ENCODE peak calls at places on chromosome 18, in eight cellular contexts. D is heart right ventricle, L is PC-3, Z is mucosa of descending colon, K is HCT116, N is A549, E is stomach, I is K562. W is an unnamed sample.

GRCh38 chr18:36711813-36712444 is 116.9 kb downstream of the TPGS2 start:
- DNase-seq in D (peak; percentile 64), E (no peak), Z (no peak), K (peak; percentile 35), L (peak; percentile 76), I (no peak), N (peak; percentile 1), W (peak; percentile 76)

GRCh38 chr18:68467966-68468365 is 246.9 kb downstream of the TMX3 start:
- DNase-seq in K (no peak), D (no peak), I (no peak), N (no peak), Z (no peak), E (no peak), L (no peak), W (no peak)

GRCh38 chr18:35038881-35039491 is 2.2 kb upstream of the MAPRE2 start:
- DNase-seq in K (no peak), L (no peak), D (no peak), Z (no peak), E (no peak), N (no peak), I (no peak), W (no peak)

GRCh38 chr18:67094123-67094522 is 422.4 kb downstream of the DSEL start:
- DNase-seq in E (no peak), I (no peak), Z (no peak), K (no peak), N (no peak), D (no peak), L (peak; percentile 70), W (no peak)

GRCh38 chr18:23330423-23330822 is 122.7 kb upstream of the RIOK3 start:
- DNase-seq in D (no peak), Z (no peak), E (no peak), K (no peak), L (no peak), I (no peak), N (no peak), W (no peak)

GRCh38 chr18:27869735-27870134 is 307.2 kb downstream of the CDH2 start:
- DNase-seq in I (no peak), L (no peak), E (no peak), K (no peak), D (no peak), Z (no peak), N (no peak), W (no peak)

GRCh38 chr18:6405237-6406074 is 9.3 kb downstream of the L3MBTL4 start:
- DNase-seq in L (no peak), D (no peak), E (no peak), N (no peak), K (no peak), I (no peak), Z (no peak), W (no peak)

GRCh38 chr18:43396266-43396665 is 119.0 kb upstream of the SYT4 start:
- DNase-seq in N (no peak), Z (no peak), K (no peak), D (no peak), E (no peak), L (peak; percentile 1), I (no peak), W (no peak)

GRCh38 chr18:79902640-79903039 is 48.8 kb downstream of the SLC66A2 start:
- DNase-seq in D (no peak), L (no peak), K (no peak), I (no peak), Z (no peak), N (no peak), E (no peak), W (peak; percentile 46)

GRCh38 chr18:67199993-67200617 is 316.4 kb downstream of the DSEL start:
- DNase-seq in E (no peak), K (peak; percentile 8), D (no peak), N (peak; percentile 1), L (peak; percentile 80), Z (peak; percentile 9), I (peak; percentile 24), W (no peak)

GRCh38 chr18:35582899-35583558 is 1.5 kb downstream of the GALNT1 start:
- DNase-seq in E (no peak), K (no peak), D (no peak), N (no peak), L (peak; percentile 49), I (peak; percentile 58), Z (no peak), W (no peak)

GRCh38 chr18:12318334-12318697 is 10.3 kb downstream of the TUBB6 start:
- DNase-seq in D (no peak), K (no peak), I (no peak), L (no peak), Z (no peak), N (no peak), E (no peak), W (no peak)

GRCh38 chr18:79199691-79200374 is 130.6 kb downstream of the ATP9B start:
- DNase-seq in N (no peak), E (no peak), Z (no peak), I (no peak), L (no peak), D (no peak), K (no peak), W (no peak)

GRCh38 chr18:54608008-54608642 is 17.1 kb downstream of the DYNAP start:
- DNase-seq in Z (no peak), N (no peak), D (no peak), L (peak; percentile 96), I (no peak), K (no peak), E (no peak), W (no peak)

GRCh38 chr18:65257157-65257556 is 493.7 kb upstream of the CDH7 start:
- DNase-seq in N (no peak), Z (no peak), E (no peak), L (no peak), D (no peak), K (no peak), I (no peak), W (no peak)

GRCh38 chr18:62437520-62438329 is 85.1 kb upstream of the ZCCHC2 start:
- DNase-seq in D (no peak), N (no peak), L (no peak), E (no peak), I (peak; percentile 34), Z (no peak), K (no peak), W (no peak)

GRCh38 chr18:21315741-21316187 is 73.7 kb downstream of the GREB1L start:
- DNase-seq in D (no peak), E (no peak), Z (no peak), N (no peak), I (no peak), L (no peak), K (peak; percentile 28), W (no peak)

GRCh38 chr18:10006261-10006903 is 92.6 kb downstream of the VAPA start:
- DNase-seq in D (no peak), Z (no peak), I (no peak), K (no peak), L (peak; percentile 27), E (no peak), N (no peak), W (no peak)

GRCh38 chr18:51098082-51098481 is 68.1 kb downstream of the SMAD4 start:
- DNase-seq in L (no peak), Z (no peak), D (no peak), N (no peak), E (no peak), I (no peak), K (no peak), W (no peak)

GRCh38 chr18:78908462-78908861 is 71.2 kb upstream of the SALL3 start:
- DNase-seq in D (no peak), N (no peak), E (no peak), I (no peak), Z (no peak), L (no peak), K (no peak), W (no peak)

GRCh38 chr18:5268874-5269273 is 26.7 kb downstream of the ZBTB14 start:
- DNase-seq in L (no peak), I (no peak), K (no peak), E (no peak), Z (no peak), D (no peak), N (no peak), W (no peak)

GRCh38 chr18:33114749-33115148 is 325.8 kb downstream of the CCDC178 start:
- DNase-seq in Z (no peak), D (no peak), L (no peak), K (no peak), E (no peak), I (no peak), N (no peak), W (no peak)

GRCh38 chr18:46161721-46162421 is 57.7 kb downstream of the HAUS1 start:
- DNase-seq in Z (no peak), L (no peak), I (no peak), D (no peak), E (no peak), N (no peak), K (no peak), W (no peak)

GRCh38 chr18:43486462-43486861 is 209.2 kb upstream of the SYT4 start:
- DNase-seq in K (peak; percentile 1), N (no peak), L (no peak), I (no peak), E (peak; percentile 37), Z (no peak), D (no peak), W (no peak)

GRCh38 chr18:49561127-49561376 is 805 bp upstream of the LIPG start:
- DNase-seq in D (no peak), K (no peak), L (no peak), Z (no peak), I (no peak), E (no peak), N (no peak), W (no peak)
- H3K4me3 ChIP-seq in D (peak overlapping the region; percentile 34), K (peak overlapping the region; percentile 50), L (peak overlapping the region; percentile 71), Z (peak overlapping the region; percentile 14), I (no peak overlapping the region), E (peak overlapping the region; percentile 52), N (peak overlapping the region; percentile 45), W (no peak overlapping the region)

DNA sequence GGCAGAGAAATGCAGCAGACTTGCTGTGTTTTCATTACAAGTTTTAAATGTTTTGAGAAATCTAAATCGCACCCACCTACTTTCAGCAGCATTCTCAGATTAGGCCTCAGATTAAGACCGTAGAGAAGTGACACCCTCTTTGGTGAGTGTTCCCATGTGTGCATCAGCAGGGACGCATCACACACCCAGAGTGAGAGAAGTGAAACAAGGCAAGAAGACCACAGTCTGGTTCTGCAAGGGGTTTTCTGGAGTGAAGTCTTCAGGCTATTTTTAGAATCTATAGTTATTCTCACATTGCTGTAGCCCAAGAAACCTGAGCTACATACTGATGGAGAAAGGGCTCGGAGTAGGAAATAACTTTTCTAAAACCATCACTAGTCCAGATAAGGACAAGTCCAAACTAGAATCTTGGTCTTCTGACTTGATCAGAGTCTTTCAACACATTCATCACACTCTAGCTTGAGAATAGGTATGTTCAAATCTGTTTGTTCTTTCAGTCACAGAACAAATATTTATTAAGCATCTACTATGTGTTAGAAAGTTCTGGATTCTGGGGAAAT is 1216.6 kb upstream of the PIK3C3 start:
- DNase-seq in D (no peak), Z (no peak), L (no peak), I (no peak), E (no peak), N (no peak), K (no peak), W (no peak)
- TF ChIP-seq CTCF in D (no peak), Z (no peak), L (no peak), I (no peak), E (no peak), N (no peak), K (no peak), W (no peak)

GRCh38 chr18:2978626-2979025 is 34.3 kb downstream of the LPIN2 start:
- DNase-seq in N (peak; percentile 21), K (no peak), E (no peak), I (no peak), Z (no peak), L (peak; percentile 34), D (no peak), W (no peak)
- H3K4me1 ChIP-seq in N (peaks cover 82% of the 10 kb centered on the region), K (peaks cover 29% of the 10 kb centered on the region), E (peaks cover 57% of the 10 kb centered on the region), I (peaks cover 54% of the 10 kb centered on the region), Z (peaks cover 31% of the 10 kb centered on the region), L (peaks cover 42% of the 10 kb centered on the region), D (peaks cover 45% of the 10 kb centered on the region), W (peaks cover 81% of the 10 kb centered on the region)

GRCh38 chr18:58860747-58861224 is 3.9 kb upstream of the ZNF532 start:
- DNase-seq in E (no peak), D (no peak), K (no peak), N (no peak), I (no peak), L (no peak), Z (no peak), W (no peak)
- H3K4me3 ChIP-seq in E (no peak overlapping the region), D (no peak overlapping the region), K (no peak overlapping the region), N (no peak overlapping the region), I (no peak overlapping the region), L (no peak overlapping the region), Z (no peak overlapping the region), W (no peak overlapping the region)

W was measured in right atrium auricular region.